ENCODE peak calls at places on chromosome 4, in four cellular contexts. D is upper lobe of right lung, J is tibial nerve, M is body of pancreas. C is an unnamed sample.

GRCh38 chr4:158667651-158668198 is 4.0 kb downstream of the C4orf46 start:
- DNase-seq in M (no peak), D (no peak), J (no peak), C (no peak)

GRCh38 chr4:23322732-23323131 is 567.1 kb downstream of the PPARGC1A start:
- DNase-seq in D (no peak), J (no peak), M (no peak), C (no peak)

GRCh38 chr4:47510506-47511143 is 25.6 kb downstream of the ATP10D start:
- DNase-seq in D (no peak), J (no peak), M (no peak), C (no peak)

GRCh38 chr4:99024481-99025275 is 29.2 kb downstream of the METAP1 start:
- DNase-seq in J (no peak), D (no peak), M (peak; percentile 59), C (peak; percentile 44)

GRCh38 chr4:5200546-5200945 is 149.3 kb downstream of the STK32B start:
- DNase-seq in M (no peak), D (no peak), J (no peak), C (no peak)

GRCh38 chr4:57020467-57021101 is 41.9 kb downstream of the POLR2B start:
- DNase-seq in M (no peak), D (no peak), J (no peak), C (no peak)

GRCh38 chr4:55921093-55921492 is 27.7 kb upstream of the CEP135 start:
- DNase-seq in M (no peak), D (no peak), J (no peak), C (no peak)

GRCh38 chr4:127410201-127410600 is 222.6 kb upstream of the INTU start:
- DNase-seq in J (no peak), M (no peak), D (no peak), C (no peak)

GRCh38 chr4:113835005-113835404 is 73.5 kb upstream of the CAMK2D start:
- DNase-seq in M (no peak), D (no peak), J (no peak), C (no peak)

GRCh38 chr4:104616401-104616820 is 121.7 kb upstream of the CXXC4 start:
- DNase-seq in D (no peak), J (no peak), M (no peak), C (no peak)

GRCh38 chr4:28469886-28470285 is 1609.2 kb downstream of the STIM2 start:
- DNase-seq in J (no peak), D (no peak), M (no peak), C (no peak)

GRCh38 chr4:149765630-149766029 is 50.0 kb downstream of the IQCM start:
- DNase-seq in M (no peak), J (no peak), D (no peak), C (no peak)

GRCh38 chr4:156838761-156839160 is 132.8 kb downstream of the PDGFC start:
- DNase-seq in J (no peak), D (no peak), M (no peak), C (no peak)

GRCh38 chr4:108416831-108417230 is 203.5 kb upstream of the RPL34 start:
- DNase-seq in M (no peak), J (no peak), D (no peak), C (no peak)

GRCh38 chr4:80185787-80186548 is 11.3 kb upstream of the PRDM8 start:
- DNase-seq in M (no peak), J (no peak), D (no peak), C (no peak)

GRCh38 chr4:115418997-115419396 is 305.6 kb upstream of the NDST4 start:
- DNase-seq in J (no peak), M (no peak), D (no peak), C (no peak)

GRCh38 chr4:139919513-139919912 is 234.5 kb downstream of the MAML3 start:
- DNase-seq in D (no peak), J (no peak), M (peak; percentile 13), C (no peak)

GRCh38 chr4:33537527-33537926 is 2706.8 kb downstream of the ARAP2 start:
- DNase-seq in J (no peak), M (no peak), D (no peak), C (no peak)

GRCh38 chr4:85028910-85029309 is 62.4 kb upstream of the WDFY3 start:
- DNase-seq in J (no peak), D (no peak), M (no peak), C (no peak)

GRCh38 chr4:1795304-1796195 is 2.5 kb downstream of the FGFR3 start:
- DNase-seq in D (no peak), M (peak; percentile 74), J (no peak), C (peak; percentile 87)

GRCh38 chr4:24793219-24794005 is 2.0 kb upstream of the SOD3 start:
- DNase-seq in M (no peak), J (no peak), D (no peak), C (peak; percentile 11)

GRCh38 chr4:107689912-107690587 is 30.0 kb downstream of the PAPSS1 start:
- DNase-seq in M (no peak), D (no peak), J (no peak), C (no peak)

GRCh38 chr4:86223472-86223871 is 136.4 kb downstream of the MAPK10 start:
- DNase-seq in J (no peak), D (no peak), M (no peak), C (peak; percentile 33)

DNA sequence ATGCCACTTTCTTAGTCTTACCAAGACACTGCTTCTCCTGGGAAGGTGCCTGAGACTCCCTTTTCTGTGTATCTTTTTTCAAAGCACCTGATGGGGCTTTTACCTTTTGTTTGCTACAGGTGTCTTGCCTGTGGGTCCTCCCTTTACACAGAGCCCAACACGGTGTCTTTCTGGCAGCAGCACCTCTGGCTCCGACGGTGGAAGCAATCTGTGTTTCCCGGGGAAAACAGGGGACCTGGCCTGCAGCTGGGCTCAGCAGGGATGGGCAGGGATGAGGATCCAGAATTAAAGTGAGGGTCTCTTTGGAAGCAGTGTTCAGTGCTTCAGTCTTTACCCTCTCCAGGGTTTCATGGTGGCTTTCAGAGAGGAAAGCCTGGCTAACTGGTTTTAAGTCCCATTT is 11.3 kb downstream of the POU4F2 start:
- DNase-seq in D (no peak), M (no peak), J (no peak), C (no peak)
- H3K27me3 ChIP-seq in D (peaks cover 91% of the 10 kb centered on the region), M (peaks cover 4% of the 10 kb centered on the region), J (peaks cover 76% of the 10 kb centered on the region), C (no peaks in the 10 kb centered on the region)

GRCh38 chr4:67883902-67884301 is at the start of gene TMPRSS11D:
- DNase-seq in M (no peak), D (no peak), J (no peak), C (no peak)

GRCh38 chr4:67883463-67883862 is 339 bp downstream of the TMPRSS11D start:
- DNase-seq in J (no peak), D (no peak), M (no peak), C (no peak)

GRCh38 chr4:67881226-67881625 is 2.6 kb downstream of the TMPRSS11D start:
- DNase-seq in J (no peak), D (no peak), M (no peak), C (no peak)

GRCh38 chr4:67877086-67877485 is 6.7 kb downstream of the TMPRSS11D start:
- DNase-seq in M (no peak), J (no peak), D (no peak), C (no peak)

GRCh38 chr4:67879486-67879885 is 4.3 kb downstream of the TMPRSS11D start:
- DNase-seq in M (no peak), D (no peak), J (no peak), C (no peak)
- H3K9me3 ChIP-seq in M (no peaks in the 10 kb centered on the region), D (no peaks in the 10 kb centered on the region), J (no peaks in the 10 kb centered on the region), C (no peaks in the 10 kb centered on the region)

GRCh38 chr4:8015512-8015911 is 75.9 kb upstream of the AFAP1 start:
- DNase-seq in J (peak; percentile 14), M (no peak), D (no peak), C (no peak)
- H3K27me3 ChIP-seq in J (no peaks in the 10 kb centered on the region), M (no peaks in the 10 kb centered on the region), D (no peaks in the 10 kb centered on the region), C (no peaks in the 10 kb centered on the region)

DNA sequence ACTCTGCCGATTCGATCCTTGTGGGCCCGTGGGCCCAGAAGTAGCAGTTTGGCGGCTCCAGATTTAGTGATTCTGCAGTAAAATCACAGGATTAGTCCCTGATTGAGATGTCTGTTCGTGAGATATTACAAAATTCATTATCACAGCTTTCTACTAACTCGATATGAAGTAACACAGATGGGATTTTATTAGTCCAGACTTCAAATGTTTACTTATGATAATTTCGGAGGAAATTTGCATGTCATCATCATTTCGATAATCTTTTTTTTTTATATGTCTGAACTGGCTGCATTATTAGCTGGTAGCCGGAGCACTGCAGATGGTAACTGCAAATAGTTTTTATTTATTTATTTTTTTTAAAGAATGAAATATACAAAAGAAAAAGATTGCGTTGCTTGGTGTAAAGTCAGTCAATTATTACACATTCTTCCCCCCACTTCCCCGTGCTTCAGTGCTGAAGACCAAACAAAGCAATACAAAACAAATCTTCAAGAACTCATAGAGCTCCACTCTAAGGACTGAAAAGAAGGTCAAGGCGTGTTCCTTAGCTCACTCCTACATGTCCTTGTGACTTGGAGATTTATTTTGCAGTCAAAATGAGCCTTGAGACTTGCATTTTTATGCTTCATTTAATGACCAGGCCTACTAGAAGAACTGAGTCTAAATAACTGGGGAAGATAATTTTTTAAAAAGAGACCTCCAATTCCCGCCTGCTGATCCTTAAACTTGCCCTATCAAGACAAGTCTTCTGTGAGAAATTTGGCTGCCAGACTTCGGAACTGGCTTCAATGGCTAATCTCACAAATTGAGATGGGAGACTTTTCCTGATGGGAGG is 11.7 kb upstream of the PITX2 start:
- DNase-seq in M (no peak), J (no peak), D (no peak), C (no peak)
- H3K9me3 ChIP-seq in M (no peaks in the 10 kb centered on the region), J (no peaks in the 10 kb centered on the region), D (no peaks in the 10 kb centered on the region), C (no peaks in the 10 kb centered on the region)

DNA sequence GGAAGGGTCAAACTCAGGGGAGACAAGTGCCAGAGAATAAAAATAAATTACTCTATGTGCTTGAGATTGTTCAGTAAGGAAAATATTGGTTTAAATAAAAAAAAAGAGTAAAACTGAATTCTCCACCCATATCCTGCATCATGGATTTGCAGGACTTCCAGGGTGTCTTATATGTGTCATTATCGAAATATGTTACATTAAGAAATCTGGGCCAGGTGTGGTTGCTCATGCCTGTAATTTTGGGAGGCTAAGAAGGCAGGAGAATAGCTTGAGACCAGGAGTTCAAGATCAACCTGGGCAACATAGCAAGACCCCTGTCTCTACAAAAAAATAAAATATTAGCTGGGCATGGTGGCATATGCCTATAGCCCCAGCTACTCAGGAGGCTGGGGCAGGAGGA is 104.9 kb downstream of the PPP3CA start:
- DNase-seq in M (no peak), J (no peak), D (no peak), C (no peak)
- H3K27me3 ChIP-seq in M (no peaks in the 10 kb centered on the region), J (no peaks in the 10 kb centered on the region), D (no peaks in the 10 kb centered on the region), C (no peaks in the 10 kb centered on the region)

GRCh38 chr4:445410-445809 is 53.5 kb downstream of the ZNF721 start:
- DNase-seq in J (no peak), M (no peak), D (no peak), C (no peak)
- H3K9me3 ChIP-seq in J (peaks cover 49% of the 10 kb centered on the region), M (peaks cover 16% of the 10 kb centered on the region), D (peaks cover 100% of the 10 kb centered on the region), C (peaks cover 75% of the 10 kb centered on the region)

GRCh38 chr4:8104491-8105302 is 53.9 kb downstream of the ABLIM2 start:
- DNase-seq in D (no peak), J (no peak), M (no peak), C (no peak)

GRCh38 chr4:8106451-8107025 is 52.1 kb downstream of the ABLIM2 start:
- DNase-seq in J (no peak), M (no peak), D (no peak), C (no peak)

GRCh38 chr4:8103991-8104390 is 54.6 kb downstream of the ABLIM2 start:
- DNase-seq in J (no peak), M (no peak), D (no peak), C (no peak)

GRCh38 chr4:8107146-8107657 is 51.4 kb downstream of the ABLIM2 start:
- DNase-seq in D (no peak), M (no peak), J (no peak), C (no peak)

GRCh38 chr4:8105303-8106100 is 53.1 kb downstream of the ABLIM2 start:
- DNase-seq in M (no peak), D (no peak), J (no peak), C (no peak)
- H3K27me3 ChIP-seq in M (no peaks in the 10 kb centered on the region), D (no peaks in the 10 kb centered on the region), J (no peaks in the 10 kb centered on the region), C (no peaks in the 10 kb centered on the region)

GRCh38 chr4:14404730-14405129 is 597.6 kb upstream of the CPEB2 start:
- DNase-seq in M (no peak), D (no peak), J (no peak), C (no peak)
- H3K9me3 ChIP-seq in M (no peaks in the 10 kb centered on the region), D (no peaks in the 10 kb centered on the region), J (no peaks in the 10 kb centered on the region), C (no peaks in the 10 kb centered on the region)